ENCODE peak calls at places on chromosomes 4 and X, in four cellular contexts. L, Q, O and C are unnamed samples.

GRCh38 chrX:81174286-81174685 is 27.4 kb downstream of the HMGN5 start:
- DNase-seq in L (no peak), Q (peak; percentile 0), O (peak; percentile 22), C (no peak)

GRCh38 chr4:163866728-163867313 is 372.3 kb downstream of the TMA16 start:
- DNase-seq in O (no peak), L (no peak), Q (peak; percentile 37), C (no peak)

GRCh38 chr4:10008208-10009005 is 12.9 kb downstream of the SLC2A9 start:
- DNase-seq in Q (peak; percentile 38), O (no peak), L (no peak), C (no peak)

GRCh38 chr4:38017579-38017978 is 57.4 kb downstream of the PTTG2 start:
- DNase-seq in L (no peak), Q (no peak), O (no peak), C (no peak)

GRCh38 chr4:141599853-141600252 is 36.5 kb upstream of the IL15 start:
- DNase-seq in L (no peak), O (no peak), Q (no peak), C (no peak)

GRCh38 chrX:119189586-119189985 is 46.5 kb upstream of the PGRMC1 start:
- DNase-seq in O (no peak), Q (no peak), L (peak; percentile 35), C (no peak)

GRCh38 chr4:52573551-52573950 is 85.5 kb downstream of the USP46 start:
- DNase-seq in L (no peak), O (no peak), Q (no peak), C (no peak)

GRCh38 chr4:183823394-183823793 is 81.7 kb upstream of the STOX2 start:
- DNase-seq in L (peak; percentile 33), O (no peak), Q (peak; percentile 65), C (no peak)

DNA sequence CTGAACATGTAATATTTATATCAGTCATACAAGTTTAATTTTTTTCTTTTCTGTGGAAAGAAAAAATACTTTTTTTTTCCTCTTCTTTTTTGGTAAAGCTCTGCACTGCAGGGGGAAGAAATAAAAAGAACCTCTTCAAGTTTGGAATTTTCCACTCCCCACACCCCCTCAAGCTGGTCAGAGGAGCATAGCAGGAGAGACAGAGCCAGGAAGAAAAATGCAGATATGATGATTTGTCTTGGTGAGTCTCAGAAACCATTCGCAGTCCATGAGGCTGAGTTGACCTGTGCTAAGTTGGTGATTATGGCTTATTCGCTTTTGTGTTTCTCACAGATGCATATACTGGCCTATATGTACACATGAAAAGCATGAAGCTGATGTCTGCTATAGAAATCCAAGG is 206.0 kb downstream of the LDB2 start:
- DNase-seq in O (no peak), L (no peak), Q (no peak), C (no peak)
- H3K27ac ChIP-seq in O (no peak overlapping the region), L (no peak overlapping the region), Q (no peak overlapping the region), C (no peak overlapping the region)

GRCh38 chr4:153489856-153490558 is 23.8 kb downstream of the TMEM131L start:
- DNase-seq in O (no peak), L (no peak), Q (no peak), C (no peak)
- H3K27ac ChIP-seq in O (peak overlapping the region; percentile 92), L (peak overlapping the region; percentile 62), Q (no peak overlapping the region), C (no peak overlapping the region)

GRCh38 chr4:177322881-177323280 is 13.2 kb downstream of the NEIL3 start:
- DNase-seq in L (no peak), O (no peak), Q (no peak), C (no peak)
- H3K27ac ChIP-seq in L (no peak overlapping the region), O (no peak overlapping the region), Q (no peak overlapping the region), C (no peak overlapping the region)

DNA sequence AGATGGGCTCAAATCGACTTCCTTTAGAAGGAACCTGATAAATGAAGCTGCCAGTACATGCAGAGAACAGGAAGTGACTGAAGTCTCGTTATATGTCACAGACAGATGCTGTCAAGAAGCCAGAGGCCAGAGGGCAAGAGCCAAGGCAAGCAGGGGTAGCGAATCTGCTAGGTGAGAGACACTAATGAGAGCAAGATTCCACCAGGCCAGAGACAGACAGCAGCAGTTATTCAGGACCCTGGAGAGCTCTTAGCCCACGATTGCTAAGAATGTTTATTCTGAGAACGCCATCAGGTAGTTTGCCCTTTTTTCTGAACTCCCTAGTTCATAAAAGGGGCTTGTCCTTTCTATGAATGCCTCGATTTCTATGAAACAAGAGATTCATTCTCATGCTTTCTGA is 73.7 kb downstream of the BEND2 start:
- DNase-seq in O (peak; percentile 2), Q (peak; percentile 6), L (no peak), C (no peak)
- H3K27ac ChIP-seq in O (no peak overlapping the region), Q (no peak overlapping the region), L (no peak overlapping the region), C (no peak overlapping the region)

GRCh38 chr4:7786040-7786439 is 153.6 kb downstream of the AFAP1 start:
- DNase-seq in Q (no peak), O (no peak), L (no peak), C (no peak)
- H3K27ac ChIP-seq in Q (no peak overlapping the region), O (no peak overlapping the region), L (no peak overlapping the region), C (no peak overlapping the region)